ENCODE peak calls at places on chromosomes 4 and X, in seven cellular contexts. D, L, R, P, K, B and X are unnamed samples.

GRCh38 chr4:170743633-170744032 is 653.9 kb upstream of the AADAT start:
- DNase-seq in D (peak), L (no peak), R (no peak), P (no peak), K (no peak), B (no peak), X (no peak)

GRCh38 chr4:59712474-59712873 is 1487.7 kb upstream of the ADGRL3 start:
- DNase-seq in D (no peak), L (no peak), R (no peak), P (no peak), K (no peak), B (no peak), X (no peak)

GRCh38 chrX:19121898-19122640 is at the start of gene ADGRG2:
- DNase-seq in D (peak), L (no peak), R (peak), P (peak), K (peak), B (no peak), X (no peak)

GRCh38 chr4:173531085-173531965 is 1.3 kb upstream of the HAND2 start:
- DNase-seq in D (peak), L (no peak), R (peak), P (no peak), K (peak), B (no peak), X (no peak)

GRCh38 chr4:76690906-76691275 is 207.1 kb downstream of the SOWAHB start:
- DNase-seq in D (no peak), L (no peak), R (no peak), P (no peak), K (no peak), B (no peak), X (no peak)

GRCh38 chrX:66680451-66680850 is 41.6 kb upstream of the EDA2R start:
- DNase-seq in D (no peak), L (no peak), R (peak), P (no peak), K (no peak), B (peak), X (no peak)

GRCh38 chr4:107247738-107248137 is 211.6 kb upstream of the DKK2 start:
- DNase-seq in D (no peak), L (no peak), R (no peak), P (no peak), K (no peak), B (no peak), X (no peak)

GRCh38 chrX:1164322-1165288 is 47.8 kb downstream of the CRLF2 start:
- DNase-seq in D (no peak), L (no peak), R (peak), P (no peak), K (no peak), B (no peak), X (no peak)

GRCh38 chr4:89024051-89024675 is 32.8 kb downstream of the FAM13A start:
- DNase-seq in D (no peak), L (peak), R (peak), P (peak), K (peak), B (peak), X (peak)

GRCh38 chrX:23505531-23506303 is 161.6 kb upstream of the PRDX4 start:
- DNase-seq in D (no peak), L (no peak), R (no peak), P (no peak), K (no peak), B (no peak), X (no peak)

GRCh38 chr4:53489279-53489889 is 101.9 kb downstream of the LNX1 start:
- DNase-seq in D (no peak), L (no peak), R (peak), P (no peak), K (no peak), B (no peak), X (no peak)
- H3K4me3 ChIP-seq in D (no peak), L (no peak), R (no peak), P (no peak), K (no peak), B (no peak), X (no peak)

GRCh38 chrX:100409316-100410082 is 574 bp downstream of the PCDH19 start:
- DNase-seq in D (no peak), L (no peak), R (no peak), P (no peak), K (no peak), B (no peak), X (no peak)

GRCh38 chrX:100408643-100409315 is 1.3 kb downstream of the PCDH19 start:
- DNase-seq in D (no peak), L (no peak), R (no peak), P (no peak), K (no peak), B (no peak), X (no peak)

GRCh38 chrX:100407784-100408642 is 2.1 kb downstream of the PCDH19 start:
- DNase-seq in D (no peak), L (no peak), R (no peak), P (no peak), K (no peak), B (no peak), X (no peak)

GRCh38 chrX:100407147-100407783 is 2.8 kb downstream of the PCDH19 start:
- DNase-seq in D (no peak), L (no peak), R (no peak), P (no peak), K (no peak), B (no peak), X (no peak)

GRCh38 chrX:100404851-100405250 is 5.2 kb downstream of the PCDH19 start:
- DNase-seq in D (no peak), L (no peak), R (no peak), P (no peak), K (no peak), B (no peak), X (no peak)
- H3K4me3 ChIP-seq in D (no peak), L (no peak), R (no peak), P (no peak), K (no peak), B (no peak), X (no peak)

DNA sequence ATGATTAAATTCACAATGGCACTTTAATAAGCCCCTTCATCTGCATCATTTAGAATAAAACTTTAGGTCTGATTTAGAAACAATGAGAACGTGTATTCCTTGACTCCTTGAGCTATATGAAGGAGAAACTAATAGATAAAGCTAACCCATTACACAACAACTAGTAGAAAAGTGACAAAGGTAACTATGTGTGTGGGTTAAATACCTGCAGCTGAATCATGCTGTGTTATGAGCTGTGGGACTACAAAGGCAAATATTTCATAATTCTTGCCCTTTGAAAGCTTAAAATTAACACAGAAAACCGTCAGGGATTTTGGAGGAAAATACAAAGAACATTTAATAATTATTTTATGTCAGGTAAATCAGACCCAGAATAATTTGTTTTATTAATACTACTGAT is 886 bp upstream of the NDP start:
- DNase-seq in D (no peak), L (no peak), R (no peak), P (no peak), K (no peak), B (no peak), X (no peak)
- H3K4me3 ChIP-seq in D (no peak), L (no peak), R (no peak), P (no peak), K (no peak), B (no peak), X (peak)

GRCh38 chrX:71144651-71145050 is at the start of gene NLGN3:
- DNase-seq in D (no peak), L (no peak), R (no peak), P (peak), K (no peak), B (no peak), X (no peak)
- H3K4me3 ChIP-seq in D (no peak), L (no peak), R (peak), P (peak), K (peak), B (peak), X (peak)

GRCh38 chr4:74446193-74446868 is 1.4 kb downstream of the AREG start:
- DNase-seq in D (no peak), L (no peak), R (peak), P (no peak), K (no peak), B (no peak), X (no peak)

GRCh38 chr4:74449571-74450297 is 4.8 kb downstream of the AREG start:
- DNase-seq in D (no peak), L (no peak), R (peak), P (no peak), K (no peak), B (no peak), X (no peak)

GRCh38 chr4:74444891-74445642 is at the start of gene AREG:
- DNase-seq in D (peak), L (no peak), R (peak), P (peak), K (peak), B (no peak), X (no peak)

GRCh38 chr4:74447636-74448233 is 2.8 kb downstream of the AREG start:
- DNase-seq in D (no peak), L (no peak), R (peak), P (no peak), K (no peak), B (no peak), X (no peak)

DNA sequence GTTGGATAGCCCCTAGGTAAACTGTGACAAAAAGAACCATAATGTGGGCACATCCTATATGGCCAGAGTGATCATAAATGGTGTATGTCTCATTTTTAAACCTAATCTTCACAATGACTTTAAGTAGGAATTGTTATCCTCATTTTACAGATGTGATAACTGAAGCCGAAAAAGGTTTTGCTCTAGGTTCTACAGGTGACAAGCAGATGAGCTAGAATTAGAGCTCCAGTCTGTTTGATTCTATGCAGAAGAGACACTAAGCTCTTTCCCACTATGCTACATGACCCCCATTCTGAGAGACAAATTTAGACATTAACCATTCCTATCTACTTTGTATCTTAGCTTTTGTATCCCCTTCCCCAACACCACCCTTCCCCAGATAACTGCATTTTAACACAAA is 2.0 kb downstream of the AREG start:
- DNase-seq in D (no peak), L (no peak), R (peak), P (no peak), K (no peak), B (no peak), X (no peak)
- H3K4me3 ChIP-seq in D (no peak), L (no peak), R (no peak), P (no peak), K (no peak), B (no peak), X (no peak)

GRCh38 chr4:71772592-71772991 is 11.3 kb downstream of the GC start:
- DNase-seq in D (no peak), L (no peak), R (no peak), P (no peak), K (no peak), B (no peak), X (no peak)

GRCh38 chr4:71774136-71774535 is 9.7 kb downstream of the GC start:
- DNase-seq in D (no peak), L (no peak), R (no peak), P (no peak), K (no peak), B (no peak), X (no peak)

GRCh38 chr4:71775449-71775848 is 8.4 kb downstream of the GC start:
- DNase-seq in D (no peak), L (no peak), R (no peak), P (no peak), K (no peak), B (no peak), X (no peak)

GRCh38 chr4:71771613-71772012 is 12.3 kb downstream of the GC start:
- DNase-seq in D (no peak), L (no peak), R (no peak), P (no peak), K (no peak), B (no peak), X (no peak)

GRCh38 chr4:71773004-71773403 is 10.9 kb downstream of the GC start:
- DNase-seq in D (no peak), L (no peak), R (no peak), P (no peak), K (no peak), B (no peak), X (no peak)
- H3K4me3 ChIP-seq in D (no peak), L (no peak), R (no peak), P (no peak), K (no peak), B (no peak), X (no peak)

GRCh38 chr4:6695660-6696581 is 2.2 kb downstream of the S100P start:
- DNase-seq in D (peak), L (peak), R (no peak), P (no peak), K (no peak), B (no peak), X (no peak)

GRCh38 chr4:6693274-6694176 is at the start of gene S100P:
- DNase-seq in D (no peak), L (no peak), R (peak), P (no peak), K (no peak), B (no peak), X (no peak)

GRCh38 chr4:6694177-6694901 is 661 bp downstream of the S100P start:
- DNase-seq in D (peak), L (no peak), R (no peak), P (no peak), K (no peak), B (no peak), X (no peak)

GRCh38 chr4:6697096-6697495 is 3.4 kb downstream of the S100P start:
- DNase-seq in D (no peak), L (no peak), R (no peak), P (no peak), K (no peak), B (no peak), X (no peak)

GRCh38 chr4:6696611-6697010 is 2.9 kb downstream of the S100P start:
- DNase-seq in D (no peak), L (no peak), R (no peak), P (no peak), K (no peak), B (no peak), X (no peak)
- H3K4me3 ChIP-seq in D (no peak), L (no peak), R (no peak), P (no peak), K (no peak), B (no peak), X (no peak)

GRCh38 chr4:81404294-81404693 is 67.4 kb downstream of the RASGEF1B start:
- DNase-seq in D (no peak), L (no peak), R (peak), P (peak), K (no peak), B (no peak), X (no peak)

GRCh38 chr4:81408341-81408740 is 63.4 kb downstream of the RASGEF1B start:
- DNase-seq in D (no peak), L (no peak), R (no peak), P (no peak), K (no peak), B (no peak), X (no peak)

GRCh38 chr4:81407726-81408125 is 64.0 kb downstream of the RASGEF1B start:
- DNase-seq in D (no peak), L (no peak), R (no peak), P (no peak), K (no peak), B (no peak), X (no peak)

GRCh38 chr4:81409836-81410235 is 61.9 kb downstream of the RASGEF1B start:
- DNase-seq in D (no peak), L (no peak), R (no peak), P (no peak), K (no peak), B (no peak), X (no peak)

GRCh38 chr4:81405900-81406401 is 65.8 kb downstream of the RASGEF1B start:
- DNase-seq in D (no peak), L (peak), R (peak), P (peak), K (peak), B (peak), X (peak)
- H3K4me3 ChIP-seq in D (peak), L (no peak), R (peak), P (no peak), K (no peak), B (no peak), X (peak)

GRCh38 chr4:147815741-147816140 is 83.9 kb downstream of the ARHGAP10 start:
- DNase-seq in D (no peak), L (no peak), R (no peak), P (no peak), K (no peak), B (no peak), X (no peak)

GRCh38 chr4:147813107-147813773 is 81.4 kb downstream of the ARHGAP10 start:
- DNase-seq in D (no peak), L (no peak), R (no peak), P (no peak), K (no peak), B (no peak), X (no peak)

GRCh38 chr4:147820975-147821374 is 89.1 kb downstream of the ARHGAP10 start:
- DNase-seq in D (no peak), L (no peak), R (no peak), P (no peak), K (no peak), B (no peak), X (no peak)

GRCh38 chr4:147814334-147814733 is 82.4 kb downstream of the ARHGAP10 start:
- DNase-seq in D (no peak), L (no peak), R (no peak), P (no peak), K (no peak), B (no peak), X (no peak)

GRCh38 chr4:147816382-147817254 is 84.7 kb downstream of the ARHGAP10 start:
- DNase-seq in D (no peak), L (no peak), R (no peak), P (no peak), K (no peak), B (no peak), X (no peak)
- H3K4me3 ChIP-seq in D (no peak), L (no peak), R (no peak), P (no peak), K (no peak), B (no peak), X (no peak)